ENCODE peak calls at places on chromosomes 16 and 17, in seven cellular contexts. One of them, this sample, is unnamed.
A peak's percentile ranks its signal among the peaks of the same experiment; 100 is the strongest.

GRCh38 chr17:80105762-80106161 is 4.4 kb downstream of the GAA start:
- DNase-seq in cardiac muscle cell: no peak
- DNase-seq in naive thymus-derived CD4-positive, alpha-beta T cell: no peak
- DNase-seq in fibroblast of lung: peak; percentile 52
- DNase-seq in neuronal stem cell: no peak
- DNase-seq in PC-9: no peak
- DNase-seq in OCI-LY7: no peak
- DNase-seq in this sample: no peak

GRCh38 chr16:8916541-8917225 is 34.5 kb downstream of the LITAFD start:
- DNase-seq in cardiac muscle cell: no peak
- DNase-seq in naive thymus-derived CD4-positive, alpha-beta T cell: no peak
- DNase-seq in fibroblast of lung: no peak
- DNase-seq in neuronal stem cell: no peak
- DNase-seq in PC-9: no peak
- DNase-seq in OCI-LY7: no peak
- DNase-seq in this sample: no peak

GRCh38 chr17:57461082-57461481 is 204.8 kb downstream of the MSI2 start:
- DNase-seq in cardiac muscle cell: no peak
- DNase-seq in naive thymus-derived CD4-positive, alpha-beta T cell: no peak
- DNase-seq in fibroblast of lung: no peak
- DNase-seq in neuronal stem cell: no peak
- DNase-seq in PC-9: no peak
- DNase-seq in OCI-LY7: no peak
- DNase-seq in this sample: no peak

GRCh38 chr16:8887952-8888560 is 5.9 kb downstream of the LITAFD start:
- DNase-seq in cardiac muscle cell: no peak
- DNase-seq in naive thymus-derived CD4-positive, alpha-beta T cell: no peak
- DNase-seq in fibroblast of lung: no peak
- DNase-seq in neuronal stem cell: no peak
- DNase-seq in PC-9: no peak
- DNase-seq in OCI-LY7: no peak
- DNase-seq in this sample: no peak

GRCh38 chr16:9151597-9151996 is 60.2 kb downstream of the HAPSTR1 start:
- DNase-seq in cardiac muscle cell: no peak
- DNase-seq in naive thymus-derived CD4-positive, alpha-beta T cell: no peak
- DNase-seq in fibroblast of lung: peak; percentile 71
- DNase-seq in neuronal stem cell: no peak
- DNase-seq in PC-9: no peak
- DNase-seq in OCI-LY7: peak; percentile 61
- DNase-seq in this sample: no peak

GRCh38 chr17:37648555-37648954 is 5.3 kb upstream of the DDX52 start:
- DNase-seq in cardiac muscle cell: no peak
- DNase-seq in naive thymus-derived CD4-positive, alpha-beta T cell: no peak
- DNase-seq in fibroblast of lung: peak; percentile 45
- DNase-seq in neuronal stem cell: no peak
- DNase-seq in PC-9: no peak
- DNase-seq in OCI-LY7: no peak
- DNase-seq in this sample: no peak

GRCh38 chr17:72113751-72114150 is 7.1 kb upstream of the SOX9 start:
- DNase-seq in cardiac muscle cell: no peak
- DNase-seq in naive thymus-derived CD4-positive, alpha-beta T cell: no peak
- DNase-seq in fibroblast of lung: no peak
- DNase-seq in neuronal stem cell: no peak
- DNase-seq in PC-9: no peak
- DNase-seq in OCI-LY7: no peak
- DNase-seq in this sample: no peak

GRCh38 chr17:66002807-66003206 is 189.1 kb downstream of the CEP112 start:
- DNase-seq in cardiac muscle cell: no peak
- DNase-seq in naive thymus-derived CD4-positive, alpha-beta T cell: no peak
- DNase-seq in fibroblast of lung: peak; percentile 19
- DNase-seq in neuronal stem cell: no peak
- DNase-seq in PC-9: no peak
- DNase-seq in OCI-LY7: no peak
- DNase-seq in this sample: no peak

DNA sequence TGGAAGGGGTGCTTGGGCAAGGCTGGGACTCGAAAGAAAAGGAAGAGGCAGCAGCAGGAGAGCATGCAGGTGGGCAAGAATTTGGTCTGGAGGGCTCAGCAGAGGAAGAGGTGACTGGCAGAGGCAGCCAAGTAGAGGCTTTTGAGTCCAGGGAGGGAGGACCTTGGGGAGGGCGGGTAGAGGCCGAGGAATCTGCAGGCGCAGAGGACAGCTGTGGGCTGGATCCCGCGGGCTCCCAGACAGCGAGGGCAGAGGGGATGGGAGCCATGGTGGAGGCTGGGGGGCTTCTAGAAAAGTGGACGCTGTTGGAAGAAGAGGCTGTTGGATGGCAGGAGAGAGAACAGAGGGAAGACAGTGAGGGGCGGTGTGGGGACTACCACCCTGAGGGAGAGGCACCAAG is 2.9 kb downstream of the APOBR start:
- DNase-seq in cardiac muscle cell: no peak
- DNase-seq in naive thymus-derived CD4-positive, alpha-beta T cell: no peak
- DNase-seq in fibroblast of lung: no peak
- DNase-seq in neuronal stem cell: no peak
- DNase-seq in PC-9: no peak
- DNase-seq in OCI-LY7: no peak
- DNase-seq in this sample: no peak
- H3K4me1 ChIP-seq in cardiac muscle cell: no peaks in the 10 kb centered on the region
- H3K4me1 ChIP-seq in naive thymus-derived CD4-positive, alpha-beta T cell: peaks cover 38% of the 10 kb centered on the region
- H3K4me1 ChIP-seq in fibroblast of lung: no peaks in the 10 kb centered on the region
- H3K4me1 ChIP-seq in neuronal stem cell: no peaks in the 10 kb centered on the region
- H3K4me1 ChIP-seq in PC-9: peaks cover 31% of the 10 kb centered on the region
- H3K4me1 ChIP-seq in OCI-LY7: peaks cover 30% of the 10 kb centered on the region
- H3K4me1 ChIP-seq in this sample: peaks cover 44% of the 10 kb centered on the region

GRCh38 chr17:78891406-78892061 is 11.5 kb downstream of the CEP295NL start:
- DNase-seq in cardiac muscle cell: no peak
- DNase-seq in naive thymus-derived CD4-positive, alpha-beta T cell: no peak
- DNase-seq in fibroblast of lung: no peak
- DNase-seq in neuronal stem cell: no peak
- DNase-seq in PC-9: no peak
- DNase-seq in OCI-LY7: no peak
- DNase-seq in this sample: no peak
- H3K4me1 ChIP-seq in cardiac muscle cell: no peaks in the 10 kb centered on the region
- H3K4me1 ChIP-seq in naive thymus-derived CD4-positive, alpha-beta T cell: no peaks in the 10 kb centered on the region
- H3K4me1 ChIP-seq in fibroblast of lung: peaks cover 16% of the 10 kb centered on the region
- H3K4me1 ChIP-seq in neuronal stem cell: peaks cover 19% of the 10 kb centered on the region
- H3K4me1 ChIP-seq in PC-9: peaks cover 3% of the 10 kb centered on the region
- H3K4me1 ChIP-seq in OCI-LY7: peaks cover 20% of the 10 kb centered on the region
- H3K4me1 ChIP-seq in this sample: peaks cover 12% of the 10 kb centered on the region

GRCh38 chr17:63929860-63930766 is 2.0 kb downstream of the CD79B start:
- DNase-seq in cardiac muscle cell: no peak
- DNase-seq in naive thymus-derived CD4-positive, alpha-beta T cell: no peak
- DNase-seq in fibroblast of lung: peak; percentile 2
- DNase-seq in neuronal stem cell: no peak
- DNase-seq in PC-9: no peak
- DNase-seq in OCI-LY7: peak; percentile 57
- DNase-seq in this sample: no peak
- H3K4me1 ChIP-seq in cardiac muscle cell: no peaks in the 10 kb centered on the region
- H3K4me1 ChIP-seq in naive thymus-derived CD4-positive, alpha-beta T cell: peaks cover 13% of the 10 kb centered on the region
- H3K4me1 ChIP-seq in fibroblast of lung: no peaks in the 10 kb centered on the region
- H3K4me1 ChIP-seq in neuronal stem cell: peaks cover 10% of the 10 kb centered on the region
- H3K4me1 ChIP-seq in PC-9: no peaks in the 10 kb centered on the region
- H3K4me1 ChIP-seq in OCI-LY7: peaks cover 75% of the 10 kb centered on the region
- H3K4me1 ChIP-seq in this sample: peaks cover 24% of the 10 kb centered on the region

GRCh38 chr17:1766382-1767135 is 4.7 kb downstream of the SERPINF1 start:
- DNase-seq in cardiac muscle cell: no peak
- DNase-seq in naive thymus-derived CD4-positive, alpha-beta T cell: no peak
- DNase-seq in fibroblast of lung: no peak
- DNase-seq in neuronal stem cell: no peak
- DNase-seq in PC-9: no peak
- DNase-seq in OCI-LY7: no peak
- DNase-seq in this sample: no peak
- H3K4me1 ChIP-seq in cardiac muscle cell: peaks cover 20% of the 10 kb centered on the region
- H3K4me1 ChIP-seq in naive thymus-derived CD4-positive, alpha-beta T cell: peaks cover 19% of the 10 kb centered on the region
- H3K4me1 ChIP-seq in fibroblast of lung: peaks cover 19% of the 10 kb centered on the region
- H3K4me1 ChIP-seq in neuronal stem cell: peaks cover 21% of the 10 kb centered on the region
- H3K4me1 ChIP-seq in PC-9: peaks cover 6% of the 10 kb centered on the region
- H3K4me1 ChIP-seq in OCI-LY7: peaks cover 6% of the 10 kb centered on the region
- H3K4me1 ChIP-seq in this sample: peaks cover 42% of the 10 kb centered on the region

DNA sequence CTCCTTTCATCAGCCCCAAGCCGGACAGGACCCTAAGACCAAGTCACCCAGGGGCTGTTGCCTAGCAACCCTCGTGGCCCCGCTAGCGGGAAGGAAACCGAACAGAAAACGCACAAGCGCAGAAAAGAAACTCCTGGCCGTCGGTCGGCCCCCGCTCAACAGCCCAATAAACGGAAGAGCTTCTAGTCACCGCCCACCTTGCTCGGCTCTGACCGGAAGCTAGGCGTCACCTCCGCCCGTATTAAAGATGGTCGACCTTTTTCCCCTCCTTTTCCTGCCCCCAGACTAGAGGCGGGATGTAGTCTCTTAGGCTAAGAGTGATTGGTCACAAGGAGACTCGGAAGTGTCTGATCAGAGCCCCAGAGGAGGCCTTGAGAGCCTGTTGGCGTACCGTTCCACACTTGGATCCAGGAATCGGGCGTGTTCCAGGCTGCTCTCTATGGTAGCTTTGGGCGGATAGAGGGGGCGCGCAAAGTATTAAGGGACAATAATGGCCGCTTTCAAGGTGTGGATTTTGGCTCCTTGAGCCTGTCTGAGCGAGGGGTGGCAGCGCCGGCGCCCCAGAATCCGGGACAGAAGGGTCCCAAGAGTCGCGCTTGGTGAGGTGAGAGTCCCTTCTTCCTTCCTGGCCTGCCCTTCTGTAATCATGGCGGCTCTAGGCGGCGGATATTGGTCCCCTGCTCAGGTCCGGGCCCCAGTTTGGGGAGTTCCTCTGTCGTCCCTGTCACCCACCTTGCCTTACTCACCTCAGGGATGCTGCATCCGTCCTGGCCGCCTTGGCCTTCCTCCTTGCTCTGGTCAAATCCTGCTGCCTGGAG is at the start of the genes DHX38 and TXNL4B:
- DNase-seq in cardiac muscle cell: peak; percentile 99
- DNase-seq in naive thymus-derived CD4-positive, alpha-beta T cell: peak; percentile 86
- DNase-seq in fibroblast of lung: peak; percentile 99
- DNase-seq in neuronal stem cell: peak; percentile 98
- DNase-seq in PC-9: peak; percentile 91
- DNase-seq in OCI-LY7: peak; percentile 98
- DNase-seq in this sample: peak; percentile 80
- H3K4me1 ChIP-seq in cardiac muscle cell: peaks cover 4% of the 10 kb centered on the region
- H3K4me1 ChIP-seq in naive thymus-derived CD4-positive, alpha-beta T cell: peaks cover 21% of the 10 kb centered on the region
- H3K4me1 ChIP-seq in fibroblast of lung: peaks cover 2% of the 10 kb centered on the region
- H3K4me1 ChIP-seq in neuronal stem cell: peaks cover 4% of the 10 kb centered on the region
- H3K4me1 ChIP-seq in PC-9: peaks cover 26% of the 10 kb centered on the region
- H3K4me1 ChIP-seq in OCI-LY7: peaks cover 29% of the 10 kb centered on the region
- H3K4me1 ChIP-seq in this sample: peaks cover 28% of the 10 kb centered on the region

DNA sequence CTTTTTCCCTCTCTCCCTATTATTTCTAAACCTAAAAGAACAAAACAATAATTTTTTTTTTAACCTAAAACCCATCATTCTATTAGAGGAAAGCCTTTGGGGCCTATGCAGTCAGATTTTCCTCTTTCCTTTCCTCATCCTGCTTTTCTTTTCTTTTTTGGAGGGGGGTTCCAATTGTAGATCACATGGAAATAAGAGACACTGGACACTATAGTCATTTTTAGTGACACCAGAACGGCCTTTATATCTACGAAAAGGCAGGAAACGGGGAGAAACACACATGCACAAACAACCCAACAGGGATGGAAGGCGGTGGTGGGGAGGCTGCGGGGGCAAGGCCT is 5.1 kb upstream of the ZFHX3 start:
- DNase-seq in cardiac muscle cell: no peak
- DNase-seq in naive thymus-derived CD4-positive, alpha-beta T cell: no peak
- DNase-seq in fibroblast of lung: no peak
- DNase-seq in neuronal stem cell: no peak
- DNase-seq in PC-9: no peak
- DNase-seq in OCI-LY7: no peak
- DNase-seq in this sample: no peak
- H3K4me1 ChIP-seq in cardiac muscle cell: peaks cover 66% of the 10 kb centered on the region
- H3K4me1 ChIP-seq in naive thymus-derived CD4-positive, alpha-beta T cell: no peaks in the 10 kb centered on the region
- H3K4me1 ChIP-seq in fibroblast of lung: peaks cover 43% of the 10 kb centered on the region
- H3K4me1 ChIP-seq in neuronal stem cell: peaks cover 31% of the 10 kb centered on the region
- H3K4me1 ChIP-seq in PC-9: peaks cover 71% of the 10 kb centered on the region
- H3K4me1 ChIP-seq in OCI-LY7: peaks cover 40% of the 10 kb centered on the region
- H3K4me1 ChIP-seq in this sample: no peaks in the 10 kb centered on the region

GRCh38 chr17:78746263-78746948 is 35.7 kb downstream of the CYTH1 start:
- DNase-seq in cardiac muscle cell: no peak
- DNase-seq in naive thymus-derived CD4-positive, alpha-beta T cell: no peak
- DNase-seq in fibroblast of lung: no peak
- DNase-seq in neuronal stem cell: no peak
- DNase-seq in PC-9: no peak
- DNase-seq in OCI-LY7: no peak
- DNase-seq in this sample: no peak
- H3K4me1 ChIP-seq in cardiac muscle cell: peaks cover 3% of the 10 kb centered on the region
- H3K4me1 ChIP-seq in naive thymus-derived CD4-positive, alpha-beta T cell: peaks cover 98% of the 10 kb centered on the region
- H3K4me1 ChIP-seq in fibroblast of lung: peaks cover 4% of the 10 kb centered on the region
- H3K4me1 ChIP-seq in neuronal stem cell: no peaks in the 10 kb centered on the region
- H3K4me1 ChIP-seq in PC-9: peaks cover 16% of the 10 kb centered on the region
- H3K4me1 ChIP-seq in OCI-LY7: peaks cover 100% of the 10 kb centered on the region
- H3K4me1 ChIP-seq in this sample: peaks cover 97% of the 10 kb centered on the region

GRCh38 chr16:15915555-15916081 is 27.2 kb upstream of the CEP20 start:
- DNase-seq in cardiac muscle cell: no peak
- DNase-seq in naive thymus-derived CD4-positive, alpha-beta T cell: no peak
- DNase-seq in fibroblast of lung: no peak
- DNase-seq in neuronal stem cell: no peak
- DNase-seq in PC-9: no peak
- DNase-seq in OCI-LY7: no peak
- DNase-seq in this sample: no peak
- H3K4me1 ChIP-seq in cardiac muscle cell: no peaks in the 10 kb centered on the region
- H3K4me1 ChIP-seq in naive thymus-derived CD4-positive, alpha-beta T cell: no peaks in the 10 kb centered on the region
- H3K4me1 ChIP-seq in fibroblast of lung: peaks cover 3% of the 10 kb centered on the region
- H3K4me1 ChIP-seq in neuronal stem cell: no peaks in the 10 kb centered on the region
- H3K4me1 ChIP-seq in PC-9: peaks cover 16% of the 10 kb centered on the region
- H3K4me1 ChIP-seq in OCI-LY7: no peaks in the 10 kb centered on the region
- H3K4me1 ChIP-seq in this sample: peaks cover 4% of the 10 kb centered on the region

GRCh38 chr17:73265646-73266640 is 4.3 kb upstream of the CPSF4L start:
- DNase-seq in cardiac muscle cell: no peak
- DNase-seq in naive thymus-derived CD4-positive, alpha-beta T cell: no peak
- DNase-seq in fibroblast of lung: no peak
- DNase-seq in neuronal stem cell: no peak
- DNase-seq in PC-9: no peak
- DNase-seq in OCI-LY7: no peak
- DNase-seq in this sample: no peak
- H3K4me1 ChIP-seq in cardiac muscle cell: peaks cover 12% of the 10 kb centered on the region
- H3K4me1 ChIP-seq in naive thymus-derived CD4-positive, alpha-beta T cell: no peaks in the 10 kb centered on the region
- H3K4me1 ChIP-seq in fibroblast of lung: no peaks in the 10 kb centered on the region
- H3K4me1 ChIP-seq in neuronal stem cell: peaks cover 27% of the 10 kb centered on the region
- H3K4me1 ChIP-seq in PC-9: peaks cover 22% of the 10 kb centered on the region
- H3K4me1 ChIP-seq in OCI-LY7: no peaks in the 10 kb centered on the region
- H3K4me1 ChIP-seq in this sample: no peaks in the 10 kb centered on the region